ENCODE peak calls at places on chromosomes 5 and 9, in eight cellular contexts. A, W, B, Q, F, I, S and N are unnamed samples.

GRCh38 chr9:131697908-131698714 is 41.8 kb downstream of the RAPGEF1 start:
- DNase-seq in A (no peak), W (no peak), B (no peak), Q (no peak), F (no peak), I (no peak), S (no peak), N (no peak)

GRCh38 chr5:31640024-31640423 is 1.1 kb downstream of the PDZD2 start:
- DNase-seq in A (peak), W (no peak), B (no peak), Q (no peak), F (peak), I (no peak), S (no peak), N (no peak)

GRCh38 chr9:18920141-18920611 is 112.8 kb downstream of the SAXO1 start:
- DNase-seq in A (no peak), W (no peak), B (no peak), Q (peak), F (no peak), I (no peak), S (no peak), N (no peak)

GRCh38 chr9:127970401-127971313 is 10.1 kb downstream of the EEIG1 start:
- DNase-seq in A (no peak), W (peak), B (no peak), Q (peak), F (no peak), I (no peak), S (peak), N (peak)

GRCh38 chr9:27664136-27664819 is 91.0 kb upstream of the C9orf72 start:
- DNase-seq in A (no peak), W (no peak), B (no peak), Q (no peak), F (no peak), I (no peak), S (no peak), N (no peak)

GRCh38 chr9:86099695-86100364 is 472 bp upstream of the GOLM1 start:
- DNase-seq in A (peak), W (peak), B (no peak), Q (peak), F (peak), I (peak), S (no peak), N (peak)

GRCh38 chr9:132125944-132126720 is 35.7 kb upstream of the NTNG2 start:
- DNase-seq in A (no peak), W (no peak), B (no peak), Q (no peak), F (no peak), I (no peak), S (no peak), N (peak)

GRCh38 chr5:73998496-73998895 is 372.5 kb downstream of the ARHGEF28 start:
- DNase-seq in A (no peak), W (no peak), B (no peak), Q (peak), F (no peak), I (peak), S (no peak), N (no peak)

GRCh38 chr9:133347515-133347984 is 381 bp downstream of the MED22 start:
- DNase-seq in A (peak), W (no peak), B (peak), Q (no peak), F (no peak), I (peak), S (no peak), N (peak)

GRCh38 chr5:126335871-126336270 is 87.3 kb upstream of the GRAMD2B start:
- DNase-seq in A (no peak), W (no peak), B (no peak), Q (no peak), F (no peak), I (peak), S (no peak), N (no peak)

GRCh38 chr9:3136230-3136629 is 292.3 kb upstream of the PUM3 start:
- DNase-seq in A (no peak), W (no peak), B (no peak), Q (no peak), F (no peak), I (no peak), S (no peak), N (no peak)

GRCh38 chr5:110681953-110682352 is 44.5 kb downstream of the TMEM232 start:
- DNase-seq in A (no peak), W (no peak), B (no peak), Q (no peak), F (no peak), I (no peak), S (no peak), N (no peak)

GRCh38 chr9:1267581-1267980 is 217.4 kb downstream of the DMRT2 start:
- DNase-seq in A (no peak), W (no peak), B (no peak), Q (peak), F (no peak), I (no peak), S (no peak), N (no peak)

GRCh38 chr5:79133121-79133656 is 21.6 kb downstream of the BHMT start:
- DNase-seq in A (no peak), W (no peak), B (no peak), Q (peak), F (no peak), I (peak), S (no peak), N (no peak)
- TF ChIP-seq CTCF in A (peak), W (peak), B (peak), Q (no peak), F (peak), I (peak), S (peak), N (peak)

GRCh38 chr9:17219261-17219660 is 84.4 kb downstream of the CNTLN start:
- DNase-seq in A (no peak), W (no peak), B (no peak), Q (peak), F (no peak), I (peak), S (no peak), N (no peak)
- TF ChIP-seq CTCF in A (no peak), W (no peak), B (no peak), Q (peak), F (no peak), I (peak), S (no peak), N (no peak)

DNA sequence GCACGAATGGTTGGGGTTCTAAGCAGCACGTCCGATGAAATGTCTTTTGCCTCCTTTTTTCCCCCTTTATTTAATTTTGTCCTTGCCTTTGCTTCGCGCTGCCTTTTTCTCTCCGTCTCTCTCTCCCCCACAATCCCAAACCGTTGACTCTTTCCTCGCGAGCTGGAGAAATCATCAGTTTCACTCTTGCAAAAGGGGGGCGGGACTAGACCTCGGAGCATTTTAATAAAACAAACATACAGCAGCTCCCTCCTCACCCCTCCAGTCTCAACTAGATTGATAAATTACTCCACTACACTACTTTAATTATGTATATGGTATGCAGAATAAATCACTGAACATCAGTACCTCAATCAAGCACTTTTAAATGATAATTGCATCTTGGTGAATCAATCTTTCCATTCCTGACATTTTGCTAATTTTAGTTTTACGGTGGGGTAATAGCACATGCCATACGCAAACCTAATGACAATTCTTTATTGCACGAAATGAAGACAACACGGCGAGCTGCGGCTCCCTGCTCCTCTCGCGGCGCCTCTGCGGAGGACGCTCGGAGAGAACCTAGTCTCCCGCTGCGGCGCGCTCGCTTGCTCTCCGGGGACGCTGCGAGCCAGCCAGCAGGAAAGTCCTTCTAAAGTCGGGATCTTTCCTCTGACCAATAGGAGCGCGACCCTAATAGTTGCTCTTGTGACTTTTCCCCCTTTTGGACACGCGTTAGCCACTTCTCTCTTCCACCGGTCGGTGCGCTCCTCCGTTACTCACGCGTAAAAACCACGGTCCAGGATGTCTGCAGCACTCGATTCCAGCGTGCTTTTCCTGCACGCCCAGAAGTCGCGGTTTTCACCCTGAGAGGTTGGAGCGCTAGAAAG is 816 bp upstream of the MEF2C start:
- DNase-seq in A (peak), W (peak), B (peak), Q (peak), F (peak), I (peak), S (no peak), N (no peak)
- TF ChIP-seq CTCF in A (no peak), W (no peak), B (no peak), Q (no peak), F (peak), I (peak), S (no peak), N (no peak)

GRCh38 chr9:37374892-37375291 is 47.6 kb upstream of the GRHPR start:
- DNase-seq in A (no peak), W (no peak), B (no peak), Q (no peak), F (no peak), I (no peak), S (no peak), N (peak)
- TF ChIP-seq CTCF in A (no peak), W (no peak), B (no peak), Q (no peak), F (no peak), I (no peak), S (no peak), N (no peak)

GRCh38 chr5:151740336-151740942 is 18.0 kb downstream of the ATOX1 start:
- DNase-seq in A (peak), W (peak), B (no peak), Q (peak), F (peak), I (peak), S (peak), N (peak)
- TF ChIP-seq CTCF in A (peak), W (peak), B (peak), Q (peak), F (peak), I (peak), S (peak), N (peak)